ENCODE peak calls at places on chromosomes 16 and 17, in four cellular contexts. K is psoas muscle, Q is heart right ventricle, V is ovary. J is an unnamed sample.

GRCh38 chr16:70372921-70373550 is 26.3 kb downstream of the DDX19A start:
- DNase-seq in K (no peak), V (no peak), Q (no peak), J (no peak)

GRCh38 chr17:19304751-19305150 is 57.8 kb downstream of the B9D1 start:
- DNase-seq in K (no peak), Q (no peak), V (no peak), J (no peak)

GRCh38 chr16:50368410-50369132 is at the start of gene BRD7:
- DNase-seq in Q (peak; percentile 41), V (peak; percentile 87), K (peak; percentile 80), J (peak; percentile 83)

GRCh38 chr17:65953316-65954147 is 238.4 kb downstream of the CEP112 start:
- DNase-seq in V (no peak), Q (no peak), K (no peak), J (no peak)

GRCh38 chr17:81260641-81261040 is 21.5 kb downstream of the NDUFAF8 start:
- DNase-seq in K (no peak), V (no peak), Q (no peak), J (no peak)

GRCh38 chr16:65120811-65121721 is 797 bp downstream of the CDH11 start:
- DNase-seq in K (peak; percentile 55), Q (peak; percentile 10), V (peak; percentile 63), J (peak; percentile 73)

GRCh38 chr16:13138528-13138927 is 237.1 kb downstream of the SHISA9 start:
- DNase-seq in V (no peak), Q (no peak), K (no peak), J (no peak)

GRCh38 chr17:35981908-35982330 is 622 bp upstream of the CCL16 start:
- DNase-seq in V (no peak), K (no peak), Q (no peak), J (no peak)

GRCh38 chr16:10577305-10578202 is 2.8 kb downstream of the EMP2 start:
- DNase-seq in V (peak; percentile 34), K (peak; percentile 89), Q (peak; percentile 66), J (peak; percentile 71)

GRCh38 chr16:57355898-57356414 is 2.6 kb upstream of the CCL22 start:
- DNase-seq in V (no peak), Q (no peak), K (no peak), J (no peak)

GRCh38 chr16:66661210-66661560 is 35.4 kb downstream of the CMTM4 start:
- DNase-seq in K (no peak), V (no peak), Q (no peak), J (no peak)

GRCh38 chr17:21283482-21284318 is 811 bp upstream of the MAP2K3 start:
- DNase-seq in Q (no peak), V (peak; percentile 77), K (no peak), J (peak; percentile 77)

GRCh38 chr17:7147772-7148171 is 31.4 kb downstream of the ASGR1 start:
- DNase-seq in Q (no peak), V (no peak), K (no peak), J (no peak)
- TF ChIP-seq CTCF in Q (no peak), V (no peak), K (no peak), J (no peak)

GRCh38 chr16:629289-630023 is 1.3 kb upstream of the WFIKKN1 start:
- DNase-seq in V (peak; percentile 42), Q (no peak), K (peak; percentile 65), J (peak; percentile 87)

GRCh38 chr16:631808-632358 is 1.1 kb downstream of the WFIKKN1 start:
- DNase-seq in K (no peak), Q (no peak), V (no peak), J (no peak)

GRCh38 chr16:630024-630814 is 566 bp upstream of the WFIKKN1 start:
- DNase-seq in Q (no peak), K (peak; percentile 48), V (no peak), J (no peak)

GRCh38 chr16:632486-633335 is 1.9 kb downstream of the WFIKKN1 start:
- DNase-seq in Q (no peak), K (no peak), V (peak; percentile 40), J (peak; percentile 76)

DNA sequence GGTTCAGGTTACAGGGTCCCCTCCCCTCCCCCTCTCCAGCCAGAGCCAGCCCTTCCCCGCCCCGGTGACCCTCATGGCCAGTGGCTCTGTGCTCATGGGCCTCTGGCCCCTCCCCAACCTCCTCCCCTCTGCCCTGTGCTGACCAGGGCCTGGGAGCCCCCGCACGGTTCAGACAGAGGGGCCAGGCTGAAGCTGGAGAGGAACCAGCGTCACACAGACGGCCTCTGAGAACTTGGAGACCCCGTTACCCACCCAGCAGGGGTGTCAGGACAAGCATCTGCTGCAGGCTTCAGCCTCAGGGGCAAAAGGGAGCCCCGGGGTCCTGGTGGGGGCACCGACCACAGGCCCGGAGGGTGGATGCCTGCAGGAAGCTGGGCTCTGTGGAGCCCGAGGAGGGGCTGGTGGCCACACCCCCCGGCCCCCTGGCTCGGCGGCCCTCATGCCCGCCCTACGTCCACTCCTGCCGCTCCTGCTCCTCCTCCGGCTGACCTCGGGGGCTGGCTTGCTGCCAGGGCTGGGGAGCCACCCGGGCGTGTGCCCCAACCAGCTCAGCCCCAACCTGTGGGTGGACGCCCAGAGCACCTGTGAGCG is at the start of gene WFIKKN1:
- DNase-seq in K (peak; percentile 68), Q (no peak), V (peak; percentile 68), J (peak; percentile 83)
- H3K27ac ChIP-seq in K (peak within 1 kb of the TSS; percentile 16), Q (peak within 1 kb of the TSS; percentile 1), V (peak within 1 kb of the TSS; percentile 12), J (no peak within 1 kb of the TSS)

GRCh38 chr17:47172698-47173565 is 16.2 kb downstream of the CDC27 start:
- DNase-seq in K (no peak), V (no peak), Q (no peak), J (no peak)
- H3K4me1 ChIP-seq in K (no peaks in the 10 kb centered on the region), V (peaks cover 1% of the 10 kb centered on the region), Q (peaks cover 30% of the 10 kb centered on the region), J (no peaks in the 10 kb centered on the region)

GRCh38 chr17:28335959-28336871 is 654 bp downstream of the TNFAIP1 start:
- DNase-seq in V (peak; percentile 62), K (peak; percentile 63), Q (peak; percentile 85), J (peak; percentile 85)

GRCh38 chr17:28335201-28335958 is at the start of the genes IFT20 and TNFAIP1:
- DNase-seq in V (peak; percentile 98), Q (peak; percentile 99), K (peak; percentile 100), J (peak; percentile 100)

GRCh38 chr17:28339431-28339830 is 3.9 kb downstream of the TNFAIP1 start:
- DNase-seq in V (no peak), Q (no peak), K (no peak), J (peak; percentile 58)

GRCh38 chr17:28340374-28340773 is 4.8 kb downstream of the TNFAIP1 start:
- DNase-seq in K (no peak), Q (no peak), V (no peak), J (peak; percentile 58)

DNA sequence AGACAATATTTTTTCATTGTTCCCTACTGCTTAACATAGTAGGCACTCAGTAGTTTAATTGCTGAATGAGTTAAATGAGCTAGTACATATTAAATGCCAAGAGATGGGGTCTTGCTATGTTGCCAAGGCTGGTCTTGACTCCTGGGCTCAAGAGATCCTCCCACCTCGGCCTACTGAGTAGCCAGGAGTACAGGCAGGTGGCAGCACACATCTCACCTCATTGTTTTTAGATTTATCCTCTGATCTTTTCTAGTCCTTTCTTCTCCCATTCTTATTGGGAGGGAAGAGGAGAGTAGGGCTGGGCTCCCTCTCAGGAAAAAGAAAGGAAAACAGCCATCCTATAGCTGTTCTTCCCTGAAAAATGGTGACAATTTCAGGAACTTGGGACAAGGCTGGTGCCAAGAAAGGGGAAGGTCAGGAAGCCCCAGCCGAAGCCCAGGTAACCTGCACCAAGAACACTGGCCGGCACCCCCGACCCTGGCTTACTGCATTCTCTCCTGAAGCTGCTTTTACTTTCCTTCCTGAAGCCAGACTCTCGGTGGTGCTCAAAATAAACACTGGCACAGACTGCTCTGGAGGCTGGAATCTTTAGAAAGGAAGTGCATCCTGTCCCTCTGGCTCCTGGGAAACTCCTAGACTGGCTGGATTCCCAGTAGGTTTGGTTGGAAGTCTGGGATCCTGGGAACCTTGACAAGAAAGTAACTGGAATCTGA is 2.7 kb downstream of the TNFAIP1 start:
- DNase-seq in V (no peak), Q (peak; percentile 83), K (no peak), J (peak; percentile 47)
- TF ChIP-seq CTCF in V (no peak), Q (no peak), K (no peak), J (peak; percentile 7)

GRCh38 chr17:29412780-29413565 is 22.8 kb downstream of the TAOK1 start:
- DNase-seq in V (no peak), K (no peak), Q (no peak), J (no peak)
- H3K27ac ChIP-seq in V (no peak overlapping the region), K (peak overlapping the region; percentile 53), Q (peak overlapping the region; percentile 54), J (no peak overlapping the region)

GRCh38 chr16:4092547-4093265 is 23.5 kb downstream of the ADCY9 start:
- DNase-seq in V (no peak), K (no peak), Q (no peak), J (no peak)

GRCh38 chr16:4091638-4092037 is 24.6 kb downstream of the ADCY9 start:
- DNase-seq in K (peak; percentile 73), V (no peak), Q (no peak), J (no peak)

GRCh38 chr16:4096509-4096908 is 19.7 kb downstream of the ADCY9 start:
- DNase-seq in K (no peak), Q (no peak), V (no peak), J (no peak)

GRCh38 chr16:4093495-4094137 is 22.6 kb downstream of the ADCY9 start:
- DNase-seq in K (peak; percentile 70), Q (peak; percentile 38), V (no peak), J (no peak)

DNA sequence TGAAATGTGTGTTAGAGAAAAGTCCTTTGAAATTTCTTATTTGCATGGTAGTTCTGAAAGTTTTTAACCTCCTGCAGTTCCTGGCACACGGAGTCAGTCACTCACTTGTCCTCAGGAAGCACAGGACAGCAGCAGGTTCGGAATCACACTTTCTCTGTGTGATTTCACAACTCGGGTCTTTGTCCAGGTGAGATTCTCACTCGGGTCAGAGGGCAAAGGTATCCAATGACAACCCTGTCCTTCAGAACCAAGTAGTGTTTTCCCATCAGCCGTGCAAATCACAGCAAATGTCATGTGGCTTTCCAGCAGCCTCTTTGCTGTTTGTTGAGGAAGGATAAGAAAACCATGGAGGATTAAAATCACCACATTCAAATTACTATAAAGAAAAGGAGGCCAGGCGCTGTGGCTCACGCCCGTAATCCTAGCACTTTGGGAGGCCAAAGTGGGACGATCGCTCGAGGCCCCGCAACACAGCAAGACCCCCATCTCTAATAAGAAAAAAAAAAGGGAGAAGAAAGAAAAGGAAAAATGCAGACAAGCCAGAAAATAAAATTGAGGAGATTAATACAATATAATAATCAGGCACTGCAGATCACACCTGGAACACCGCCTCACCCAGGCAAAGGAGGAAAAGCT is 22.0 kb downstream of the ADCY9 start:
- DNase-seq in Q (no peak), V (no peak), K (no peak), J (no peak)
- H3K4me1 ChIP-seq in Q (peaks cover 57% of the 10 kb centered on the region), V (peaks cover 3% of the 10 kb centered on the region), K (peaks cover 59% of the 10 kb centered on the region), J (peaks cover 17% of the 10 kb centered on the region)

GRCh38 chr17:43907425-43907981 is at the start of gene MPP2:
- DNase-seq in Q (peak; percentile 69), K (peak; percentile 74), V (peak; percentile 77), J (peak; percentile 90)
- TF ChIP-seq CTCF in Q (peak; percentile 11), K (peak; percentile 18), V (peak; percentile 54), J (no peak)